ENCODE peak calls at places on chromosomes 1 and 21, in four cellular contexts. O is SK-N-SH, T is K562, E is HepG2. P is an unnamed sample.

GRCh38 chr1:185534806-185535205 is 199.4 kb upstream of the HMCN1 start:
- DNase-seq in O (no peak), T (no peak), E (no peak), P (no peak)

GRCh38 chr1:119713039-119713537 is 1.4 kb downstream of the PHGDH start:
- DNase-seq in O (peak), T (no peak), E (no peak), P (no peak)

GRCh38 chr1:98761238-98761637 is 99.7 kb downstream of the SNX7 start:
- DNase-seq in O (no peak), T (no peak), E (peak), P (peak)

GRCh38 chr1:6001992-6002576 is 9.9 kb upstream of the NPHP4 start:
- DNase-seq in O (peak), T (no peak), E (no peak), P (peak)

GRCh38 chr1:22142315-22143064 is 407 bp downstream of the WNT4 start:
- DNase-seq in O (peak), T (peak), E (no peak), P (peak)

GRCh38 chr1:29282924-29283803 is 46.8 kb downstream of the PTPRU start:
- DNase-seq in O (peak), T (peak), E (peak), P (peak)

GRCh38 chr1:223708001-223708359 is 4.4 kb upstream of the CAPN2 start:
- DNase-seq in O (no peak), T (no peak), E (peak), P (no peak)

GRCh38 chr1:84386716-84387479 is 11.4 kb upstream of the DNASE2B start:
- DNase-seq in O (no peak), T (no peak), E (no peak), P (no peak)

GRCh38 chr1:161172349-161172748 is 5.0 kb downstream of the B4GALT3 start:
- DNase-seq in O (no peak), T (no peak), E (no peak), P (no peak)

GRCh38 chr1:14653461-14653960 is 55.0 kb downstream of the KAZN start:
- DNase-seq in O (no peak), T (no peak), E (no peak), P (no peak)

GRCh38 chr1:75985827-75986226 is 53.6 kb upstream of the ASB17 start:
- DNase-seq in O (no peak), T (no peak), E (no peak), P (no peak)

GRCh38 chr1:173424137-173424536 is 53.0 kb upstream of the PRDX6 start:
- DNase-seq in O (no peak), T (no peak), E (no peak), P (no peak)

GRCh38 chr1:201144701-201145100 is 9.6 kb downstream of the TMEM9 start:
- DNase-seq in O (no peak), T (no peak), E (no peak), P (no peak)

GRCh38 chr1:200342511-200343400 is 67.1 kb downstream of the ZNF281 start:
- DNase-seq in O (no peak), T (no peak), E (no peak), P (no peak)

GRCh38 chr1:201791051-201791774 is 37.7 kb upstream of the IPO9 start:
- DNase-seq in O (no peak), T (no peak), E (no peak), P (no peak)

GRCh38 chr1:151843398-151843797 is 3.8 kb upstream of the C2CD4D start:
- DNase-seq in O (no peak), T (no peak), E (no peak), P (no peak)

GRCh38 chr1:228014235-228014930 is 7.6 kb downstream of the WNT3A start:
- DNase-seq in O (peak), T (no peak), E (no peak), P (no peak)

GRCh38 chr1:51969038-51969705 is 21.3 kb downstream of the RAB3B start:
- DNase-seq in O (no peak), T (no peak), E (peak), P (no peak)

GRCh38 chr1:97796716-97797115 is 124.1 kb downstream of the DPYD start:
- DNase-seq in O (no peak), T (no peak), E (no peak), P (no peak)

GRCh38 chr1:82153282-82153630 is 352.5 kb downstream of the ADGRL2 start:
- DNase-seq in O (no peak), T (no peak), E (no peak), P (no peak)

GRCh38 chr1:248596615-248597014 is 885 bp downstream of the OR2T10 start:
- DNase-seq in O (no peak), T (peak), E (no peak), P (no peak)

GRCh38 chr1:64292399-64292798 is 89.0 kb downstream of the UBE2U start:
- DNase-seq in O (no peak), T (no peak), E (no peak), P (no peak)

GRCh38 chr1:53468374-53468773 is 9.2 kb downstream of the DMRTB1 start:
- DNase-seq in O (no peak), T (no peak), E (no peak), P (no peak)

GRCh38 chr1:55284856-55285255 is 69.7 kb upstream of the USP24 start:
- DNase-seq in O (peak), T (no peak), E (no peak), P (no peak)

GRCh38 chr1:225747566-225747965 is 30.1 kb upstream of the SRP9 start:
- DNase-seq in O (no peak), T (no peak), E (no peak), P (no peak)

GRCh38 chr21:28738882-28739281 is 253.8 kb downstream of the LTN1 start:
- DNase-seq in O (no peak), T (no peak), E (no peak), P (no peak)

GRCh38 chr1:86846166-86846647 is 67.7 kb downstream of the SELENOF start:
- DNase-seq in O (peak), T (no peak), E (no peak), P (no peak)

GRCh38 chr1:2804628-2805351 is 3.3 kb upstream of the TTC34 start:
- DNase-seq in O (no peak), T (no peak), E (no peak), P (no peak)

GRCh38 chr21:36741506-36741905 is 42.6 kb downstream of the SIM2 start:
- DNase-seq in O (no peak), T (peak), E (no peak), P (no peak)

GRCh38 chr1:228150458-228151169 is 884 bp downstream of the GJC2 start:
- DNase-seq in O (peak), T (peak), E (peak), P (peak)

GRCh38 chr21:45972716-45973474 is 8.7 kb upstream of the COL6A1 start:
- DNase-seq in O (peak), T (no peak), E (no peak), P (no peak)

GRCh38 chr1:204894606-204895005 is 23.9 kb downstream of the NFASC start:
- DNase-seq in O (no peak), T (no peak), E (no peak), P (no peak)

GRCh38 chr1:194723067-194723466 is 1536.7 kb upstream of the B3GALT2 start:
- DNase-seq in O (no peak), T (no peak), E (no peak), P (no peak)

GRCh38 chr1:94599090-94599813 is 57.7 kb upstream of the F3 start:
- DNase-seq in O (no peak), T (no peak), E (peak), P (peak)

GRCh38 chr1:245822997-245823396 is 668.2 kb downstream of the KIF26B start:
- DNase-seq in O (no peak), T (no peak), E (peak), P (no peak)

GRCh38 chr1:6785721-6786505 is 659 bp downstream of the CAMTA1 start:
- DNase-seq in O (peak), T (peak), E (no peak), P (peak)

GRCh38 chr1:165928075-165928731 is 100.8 kb downstream of the UCK2 start:
- DNase-seq in O (peak), T (peak), E (peak), P (peak)

GRCh38 chr21:37878946-37879660 is 37.2 kb downstream of the KCNJ6 start:
- DNase-seq in O (no peak), T (peak), E (no peak), P (no peak)

GRCh38 chr1:26405281-26405915 is 5.2 kb upstream of the LIN28A start:
- DNase-seq in O (no peak), T (no peak), E (no peak), P (no peak)

DNA sequence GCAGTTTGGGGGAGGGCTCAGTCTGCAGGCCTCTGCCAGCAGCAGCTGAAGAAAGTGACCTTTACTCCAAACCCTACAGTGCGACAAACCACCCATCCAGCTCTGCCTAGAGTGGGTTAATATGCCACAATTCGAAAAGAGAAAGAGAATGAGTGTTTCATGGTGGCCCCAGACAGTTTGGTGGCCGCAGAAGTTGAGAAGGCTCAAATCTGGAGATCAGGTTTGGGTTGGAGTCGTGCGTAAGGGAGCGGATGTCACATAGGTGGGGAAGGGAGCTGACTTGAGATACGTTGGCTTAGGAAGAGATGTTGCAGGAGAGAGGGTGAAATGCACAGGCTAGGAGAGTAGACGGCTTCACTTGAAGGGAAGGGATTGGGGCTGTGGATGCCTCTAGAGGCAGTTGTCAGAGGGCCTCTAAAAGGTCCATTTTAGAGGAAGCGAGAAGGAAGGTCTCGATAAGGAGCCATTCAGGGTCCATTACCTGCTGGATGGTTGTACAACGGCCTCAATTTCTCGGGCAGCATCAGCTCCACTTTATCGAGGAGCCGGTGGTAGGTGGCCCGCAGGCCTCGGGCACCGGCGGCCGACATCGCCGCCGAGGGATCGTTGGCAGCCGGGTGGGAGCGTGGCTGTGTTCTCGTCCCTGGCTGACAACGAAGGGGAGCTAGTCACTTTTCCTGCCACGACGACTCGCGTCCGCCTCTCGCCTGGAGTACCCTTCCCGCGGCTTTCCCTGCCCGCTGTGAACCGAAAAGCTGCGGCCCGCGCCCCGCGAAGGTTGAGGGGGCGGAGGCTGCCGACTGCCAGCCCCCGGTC is 1.0 kb upstream of the DCAF6 start:
- DNase-seq in O (peak), T (no peak), E (peak), P (no peak)
- TF ChIP-seq FOXJ3 in O (no peak), T (no peak), E (no peak), P (no peak)

DNA sequence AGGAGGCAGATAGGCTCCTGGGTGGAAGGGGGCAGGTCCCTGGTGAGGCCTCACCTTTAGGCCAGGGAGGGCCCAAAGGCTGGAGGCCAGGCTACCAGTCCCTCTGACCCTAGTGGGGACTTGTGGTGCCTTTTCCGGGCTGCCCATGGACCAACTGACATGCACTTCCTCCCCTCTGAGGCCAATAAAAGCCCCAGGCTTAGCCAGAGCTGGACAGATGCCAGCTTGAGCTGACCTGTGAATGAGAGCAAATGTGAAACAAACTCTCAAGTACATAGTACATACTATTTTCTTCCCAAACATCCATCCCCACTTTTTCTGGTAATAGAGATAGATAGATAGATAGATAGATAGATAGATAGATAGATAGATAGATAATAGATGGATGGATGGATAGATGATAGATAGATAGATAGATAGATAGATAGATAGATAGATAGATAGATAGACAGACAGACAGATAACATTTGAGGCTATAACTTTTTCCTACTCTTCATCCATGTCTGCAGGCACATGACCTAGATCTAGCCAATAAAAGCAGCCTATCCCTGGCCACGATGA is 9.1 kb upstream of the CTTNBP2NL start:
- DNase-seq in O (no peak), T (no peak), E (no peak), P (no peak)
- TF ChIP-seq FOXJ3 in O (no peak), T (no peak), E (no peak), P (no peak)

GRCh38 chr1:153985984-153986761 is at the start of gene RAB13:
- DNase-seq in O (peak), T (peak), E (peak), P (peak)

GRCh38 chr1:153990468-153991150 is at the start of gene RPS27:
- DNase-seq in O (peak), T (peak), E (peak), P (peak)

GRCh38 chr1:153984125-153984899 is 1.8 kb downstream of the RAB13 start:
- DNase-seq in O (no peak), T (no peak), E (no peak), P (no peak)

GRCh38 chr1:153987621-153988020 is 1.5 kb upstream of the RAB13 start:
- DNase-seq in O (no peak), T (no peak), E (no peak), P (no peak)

DNA sequence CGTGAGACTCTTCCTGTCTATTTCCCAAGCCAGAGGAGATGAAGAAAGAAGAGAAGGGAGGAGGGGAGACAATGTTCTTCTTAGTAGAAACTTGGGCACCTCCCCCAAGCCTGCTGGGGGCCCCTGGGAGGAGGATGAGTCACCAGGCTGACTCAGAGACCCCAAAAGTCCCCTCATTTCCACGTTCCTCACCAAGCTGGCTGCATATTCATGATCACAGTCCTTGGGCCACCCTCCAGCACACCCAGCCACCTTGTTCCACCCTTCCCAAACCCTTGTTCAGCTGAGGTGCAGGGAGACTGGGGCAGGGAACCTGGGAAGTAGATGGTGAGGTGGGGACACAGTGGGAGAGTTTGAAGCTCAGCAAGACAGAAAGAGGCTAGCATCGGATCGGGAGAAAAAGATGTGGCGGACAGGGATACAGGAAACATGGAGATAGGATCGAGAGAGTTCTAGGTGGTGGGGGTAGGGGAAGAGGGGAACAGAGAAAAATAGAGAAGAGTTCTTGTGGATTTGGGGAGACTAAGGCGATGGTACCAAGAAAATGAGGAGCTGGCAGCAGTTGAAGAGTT is 712 bp downstream of the RAB13 start:
- DNase-seq in O (no peak), T (peak), E (no peak), P (no peak)
- TF ChIP-seq FOXJ3 in O (no peak), T (no peak), E (no peak), P (no peak)

GRCh38 chr1:70066711-70067110 is 138.7 kb downstream of the LRRC40 start:
- DNase-seq in O (no peak), T (no peak), E (no peak), P (no peak)

GRCh38 chr1:70061229-70061628 is 144.2 kb downstream of the LRRC40 start:
- DNase-seq in O (no peak), T (no peak), E (no peak), P (no peak)

GRCh38 chr1:70063861-70064260 is 141.5 kb downstream of the LRRC40 start:
- DNase-seq in O (no peak), T (no peak), E (no peak), P (no peak)
- TF ChIP-seq FOXJ3 in O (no peak), T (no peak), E (no peak), P (no peak)